ENCODE peak calls at places on chromosome 14, in seven cellular contexts. N is mucosa of gallbladder, R is mesothelial cell of epicardium, G is activated gamma-delta T cell treated with Interleukin-2 at 50 U/mL for 16 hours, O is T-helper 2 cell, T is foreskin fibroblast, P is Ammon's horn. W is an unnamed sample.

GRCh38 chr14:43399289-43399688 is 1107.8 kb downstream of the FSCB start:
- DNase-seq in N (no peak), R (no peak), P (no peak), T (no peak), O (no peak), G (no peak), W (no peak)

GRCh38 chr14:66017960-66018359 is 468.2 kb upstream of the CCDC196 start:
- DNase-seq in T (no peak), G (no peak), P (no peak), R (no peak), O (no peak), N (no peak), W (no peak)

GRCh38 chr14:101843665-101844064 is 82.2 kb downstream of the PPP2R5C start:
- DNase-seq in O (peak; percentile 54), R (no peak), T (no peak), G (peak; percentile 48), P (no peak), N (no peak), W (no peak)

GRCh38 chr14:26286066-26286791 is 311.6 kb downstream of the NOVA1 start:
- DNase-seq in T (no peak), R (no peak), N (no peak), O (no peak), G (no peak), P (no peak), W (no peak)

GRCh38 chr14:105139212-105139825 is 29.3 kb downstream of the JAG2 start:
- DNase-seq in T (no peak), G (no peak), N (no peak), R (no peak), O (no peak), P (no peak), W (peak; percentile 27)

GRCh38 chr14:21436567-21437062 is 19.3 kb downstream of the CHD8 start:
- DNase-seq in T (no peak), O (no peak), N (no peak), P (no peak), G (no peak), R (no peak), W (no peak)

GRCh38 chr14:71115306-71115705 is 208.0 kb downstream of the PCNX1 start:
- DNase-seq in N (no peak), T (no peak), P (no peak), R (no peak), O (no peak), G (no peak), W (no peak)

GRCh38 chr14:64919618-64920017 is 5.4 kb downstream of the CHURC1 start:
- DNase-seq in T (no peak), P (no peak), O (no peak), R (no peak), N (no peak), G (no peak), W (no peak)

GRCh38 chr14:64998455-64998931 is 11.8 kb downstream of the FNTB start:
- DNase-seq in O (no peak), G (no peak), P (no peak), R (no peak), T (no peak), N (no peak), W (no peak)

GRCh38 chr14:59482471-59483331 is 1.5 kb downstream of the L3HYPDH start:
- DNase-seq in G (no peak), N (peak; percentile 55), P (no peak), O (no peak), T (peak; percentile 93), R (no peak), W (no peak)

GRCh38 chr14:21680072-21680471 is 6.5 kb upstream of the OR4E1 start:
- DNase-seq in P (no peak), G (no peak), T (no peak), O (no peak), N (no peak), R (no peak), W (no peak)

GRCh38 chr14:56760164-56760914 is 49.9 kb downstream of the OTX2 start:
- DNase-seq in P (no peak), G (no peak), R (no peak), T (no peak), N (no peak), O (no peak), W (peak; percentile 69)

GRCh38 chr14:35987731-35988130 is 161.6 kb downstream of the BRMS1L start:
- DNase-seq in O (no peak), T (no peak), R (no peak), P (no peak), N (no peak), G (no peak), W (no peak)

GRCh38 chr14:100837812-100838170 is 11.9 kb downstream of the MEG3 start:
- DNase-seq in N (no peak), T (no peak), O (no peak), R (no peak), G (no peak), P (no peak), W (no peak)

GRCh38 chr14:55121628-55122440 is 7.2 kb upstream of the LGALS3 start:
- DNase-seq in G (no peak), O (no peak), P (no peak), R (no peak), N (no peak), T (no peak), W (no peak)

GRCh38 chr14:100417466-100417865 is 94.3 kb downstream of the SLC25A47 start:
- DNase-seq in G (no peak), N (peak; percentile 74), P (peak; percentile 80), O (no peak), T (peak; percentile 92), R (peak; percentile 60), W (peak; percentile 55)

GRCh38 chr14:64636208-64636979 is 67.8 kb upstream of the PLEKHG3 start:
- DNase-seq in G (peak; percentile 67), O (peak; percentile 52), P (peak; percentile 86), T (peak; percentile 34), R (peak; percentile 83), N (peak; percentile 69), W (peak; percentile 84)

GRCh38 chr14:88209273-88209672 is 113.8 kb downstream of the KCNK10 start:
- DNase-seq in P (no peak), T (no peak), O (no peak), N (no peak), R (no peak), G (no peak), W (no peak)

GRCh38 chr14:105030194-105030593 is 9.3 kb upstream of the CDCA4 start:
- DNase-seq in O (no peak), N (no peak), R (no peak), P (no peak), T (no peak), G (no peak), W (no peak)

GRCh38 chr14:103692871-103693270 is 22.4 kb downstream of the XRCC3 start:
- DNase-seq in R (no peak), T (no peak), O (no peak), N (no peak), P (no peak), G (no peak), W (no peak)

GRCh38 chr14:104876251-104876699 is 11.2 kb downstream of the CEP170B start:
- DNase-seq in T (peak; percentile 32), O (peak; percentile 32), P (no peak), G (no peak), R (no peak), N (no peak), W (peak; percentile 74)

W was measured in D341Med.